ENCODE peak calls at places on chromosome 18, in five cellular contexts. One of them, this sample, is unnamed.

GRCh38 chr18:48956378-48956777 is 5.6 kb upstream of the SMAD7 start:
- DNase-seq in DMS79 treated with DMSO at 0.1 percent for 48 hours: no peak
- DNase-seq in fibroblast of mammary gland: peak; percentile 89
- DNase-seq in activated CD4-positive, alpha-beta T cell treated with anti-CD3 and anti-CD28 coated beads, Interleukin-2, amount 10 ng/mL, durations not matched to agents 7 days and 5 days: no peak
- DNase-seq in NCI-H1092 treated with DMSO at 0.1 percent for 48 hours: no peak
- DNase-seq in this sample: peak; percentile 93

GRCh38 chr18:27491772-27492171 is 306.7 kb upstream of the CHST9 start:
- DNase-seq in DMS79 treated with DMSO at 0.1 percent for 48 hours: no peak
- DNase-seq in fibroblast of mammary gland: no peak
- DNase-seq in activated CD4-positive, alpha-beta T cell treated with anti-CD3 and anti-CD28 coated beads, Interleukin-2, amount 10 ng/mL, durations not matched to agents 7 days and 5 days: no peak
- DNase-seq in NCI-H1092 treated with DMSO at 0.1 percent for 48 hours: no peak
- DNase-seq in this sample: no peak

GRCh38 chr18:48832961-48833700 is 117.6 kb downstream of the SMAD7 start:
- DNase-seq in DMS79 treated with DMSO at 0.1 percent for 48 hours: peak; percentile 47
- DNase-seq in fibroblast of mammary gland: peak; percentile 74
- DNase-seq in activated CD4-positive, alpha-beta T cell treated with anti-CD3 and anti-CD28 coated beads, Interleukin-2, amount 10 ng/mL, durations not matched to agents 7 days and 5 days: no peak
- DNase-seq in NCI-H1092 treated with DMSO at 0.1 percent for 48 hours: peak; percentile 46
- DNase-seq in this sample: no peak

GRCh38 chr18:70422061-70422965 is 133.5 kb downstream of the SOCS6 start:
- DNase-seq in DMS79 treated with DMSO at 0.1 percent for 48 hours: no peak
- DNase-seq in fibroblast of mammary gland: peak; percentile 97
- DNase-seq in activated CD4-positive, alpha-beta T cell treated with anti-CD3 and anti-CD28 coated beads, Interleukin-2, amount 10 ng/mL, durations not matched to agents 7 days and 5 days: no peak
- DNase-seq in NCI-H1092 treated with DMSO at 0.1 percent for 48 hours: peak; percentile 35
- DNase-seq in this sample: peak; percentile 98

GRCh38 chr18:35441857-35442595 is 55.7 kb downstream of the INO80C start:
- DNase-seq in DMS79 treated with DMSO at 0.1 percent for 48 hours: no peak
- DNase-seq in fibroblast of mammary gland: no peak
- DNase-seq in activated CD4-positive, alpha-beta T cell treated with anti-CD3 and anti-CD28 coated beads, Interleukin-2, amount 10 ng/mL, durations not matched to agents 7 days and 5 days: no peak
- DNase-seq in NCI-H1092 treated with DMSO at 0.1 percent for 48 hours: no peak
- DNase-seq in this sample: no peak

GRCh38 chr18:29892960-29893558 is 1149.5 kb downstream of the DSC3 start:
- DNase-seq in DMS79 treated with DMSO at 0.1 percent for 48 hours: no peak
- DNase-seq in fibroblast of mammary gland: peak; percentile 17
- DNase-seq in activated CD4-positive, alpha-beta T cell treated with anti-CD3 and anti-CD28 coated beads, Interleukin-2, amount 10 ng/mL, durations not matched to agents 7 days and 5 days: no peak
- DNase-seq in NCI-H1092 treated with DMSO at 0.1 percent for 48 hours: peak; percentile 34
- DNase-seq in this sample: peak; percentile 7

GRCh38 chr18:47283476-47283875 is 32.0 kb upstream of the SKOR2 start:
- DNase-seq in DMS79 treated with DMSO at 0.1 percent for 48 hours: no peak
- DNase-seq in fibroblast of mammary gland: peak; percentile 54
- DNase-seq in activated CD4-positive, alpha-beta T cell treated with anti-CD3 and anti-CD28 coated beads, Interleukin-2, amount 10 ng/mL, durations not matched to agents 7 days and 5 days: no peak
- DNase-seq in NCI-H1092 treated with DMSO at 0.1 percent for 48 hours: peak; percentile 13
- DNase-seq in this sample: peak; percentile 5

GRCh38 chr18:52607985-52608384 is 268.0 kb downstream of the DCC start:
- DNase-seq in DMS79 treated with DMSO at 0.1 percent for 48 hours: no peak
- DNase-seq in fibroblast of mammary gland: no peak
- DNase-seq in activated CD4-positive, alpha-beta T cell treated with anti-CD3 and anti-CD28 coated beads, Interleukin-2, amount 10 ng/mL, durations not matched to agents 7 days and 5 days: no peak
- DNase-seq in NCI-H1092 treated with DMSO at 0.1 percent for 48 hours: no peak
- DNase-seq in this sample: no peak

GRCh38 chr18:24413148-24413547 is 13.3 kb upstream of the IMPACT start:
- DNase-seq in DMS79 treated with DMSO at 0.1 percent for 48 hours: no peak
- DNase-seq in fibroblast of mammary gland: no peak
- DNase-seq in activated CD4-positive, alpha-beta T cell treated with anti-CD3 and anti-CD28 coated beads, Interleukin-2, amount 10 ng/mL, durations not matched to agents 7 days and 5 days: no peak
- DNase-seq in NCI-H1092 treated with DMSO at 0.1 percent for 48 hours: no peak
- DNase-seq in this sample: no peak

GRCh38 chr18:12026562-12026961 is 45.3 kb downstream of the IMPA2 start:
- DNase-seq in DMS79 treated with DMSO at 0.1 percent for 48 hours: peak; percentile 84
- DNase-seq in fibroblast of mammary gland: no peak
- DNase-seq in activated CD4-positive, alpha-beta T cell treated with anti-CD3 and anti-CD28 coated beads, Interleukin-2, amount 10 ng/mL, durations not matched to agents 7 days and 5 days: no peak
- DNase-seq in NCI-H1092 treated with DMSO at 0.1 percent for 48 hours: no peak
- DNase-seq in this sample: no peak

GRCh38 chr18:57094199-57094598 is 52.7 kb upstream of the BOD1L2 start:
- DNase-seq in DMS79 treated with DMSO at 0.1 percent for 48 hours: no peak
- DNase-seq in fibroblast of mammary gland: no peak
- DNase-seq in activated CD4-positive, alpha-beta T cell treated with anti-CD3 and anti-CD28 coated beads, Interleukin-2, amount 10 ng/mL, durations not matched to agents 7 days and 5 days: no peak
- DNase-seq in NCI-H1092 treated with DMSO at 0.1 percent for 48 hours: no peak
- DNase-seq in this sample: no peak

GRCh38 chr18:12943200-12943599 is 4.6 kb upstream of the SEH1L start:
- DNase-seq in DMS79 treated with DMSO at 0.1 percent for 48 hours: no peak
- DNase-seq in fibroblast of mammary gland: peak; percentile 54
- DNase-seq in activated CD4-positive, alpha-beta T cell treated with anti-CD3 and anti-CD28 coated beads, Interleukin-2, amount 10 ng/mL, durations not matched to agents 7 days and 5 days: no peak
- DNase-seq in NCI-H1092 treated with DMSO at 0.1 percent for 48 hours: no peak
- DNase-seq in this sample: no peak

GRCh38 chr18:22465859-22466602 is 48.3 kb upstream of the CTAGE1 start:
- DNase-seq in DMS79 treated with DMSO at 0.1 percent for 48 hours: no peak
- DNase-seq in fibroblast of mammary gland: peak; percentile 96
- DNase-seq in activated CD4-positive, alpha-beta T cell treated with anti-CD3 and anti-CD28 coated beads, Interleukin-2, amount 10 ng/mL, durations not matched to agents 7 days and 5 days: no peak
- DNase-seq in NCI-H1092 treated with DMSO at 0.1 percent for 48 hours: no peak
- DNase-seq in this sample: peak; percentile 91

GRCh38 chr18:11488175-11488574 is 121.2 kb upstream of the SLC35G4 start:
- DNase-seq in DMS79 treated with DMSO at 0.1 percent for 48 hours: no peak
- DNase-seq in fibroblast of mammary gland: peak; percentile 36
- DNase-seq in activated CD4-positive, alpha-beta T cell treated with anti-CD3 and anti-CD28 coated beads, Interleukin-2, amount 10 ng/mL, durations not matched to agents 7 days and 5 days: no peak
- DNase-seq in NCI-H1092 treated with DMSO at 0.1 percent for 48 hours: no peak
- DNase-seq in this sample: peak; percentile 69

GRCh38 chr18:48826806-48827205 is 124.0 kb downstream of the SMAD7 start:
- DNase-seq in DMS79 treated with DMSO at 0.1 percent for 48 hours: no peak
- DNase-seq in fibroblast of mammary gland: no peak
- DNase-seq in activated CD4-positive, alpha-beta T cell treated with anti-CD3 and anti-CD28 coated beads, Interleukin-2, amount 10 ng/mL, durations not matched to agents 7 days and 5 days: no peak
- DNase-seq in NCI-H1092 treated with DMSO at 0.1 percent for 48 hours: no peak
- DNase-seq in this sample: peak; percentile 49

GRCh38 chr18:35132284-35132910 is 91.2 kb downstream of the MAPRE2 start:
- DNase-seq in DMS79 treated with DMSO at 0.1 percent for 48 hours: no peak
- DNase-seq in fibroblast of mammary gland: no peak
- DNase-seq in activated CD4-positive, alpha-beta T cell treated with anti-CD3 and anti-CD28 coated beads, Interleukin-2, amount 10 ng/mL, durations not matched to agents 7 days and 5 days: no peak
- DNase-seq in NCI-H1092 treated with DMSO at 0.1 percent for 48 hours: no peak
- DNase-seq in this sample: no peak

GRCh38 chr18:3350566-3351527 is 88.9 kb downstream of the MYL12B start:
- DNase-seq in DMS79 treated with DMSO at 0.1 percent for 48 hours: no peak
- DNase-seq in fibroblast of mammary gland: peak; percentile 13
- DNase-seq in activated CD4-positive, alpha-beta T cell treated with anti-CD3 and anti-CD28 coated beads, Interleukin-2, amount 10 ng/mL, durations not matched to agents 7 days and 5 days: no peak
- DNase-seq in NCI-H1092 treated with DMSO at 0.1 percent for 48 hours: no peak
- DNase-seq in this sample: peak; percentile 48

GRCh38 chr18:13577091-13577697 is 149.2 kb downstream of the FAM210A start:
- DNase-seq in DMS79 treated with DMSO at 0.1 percent for 48 hours: no peak
- DNase-seq in fibroblast of mammary gland: peak; percentile 59
- DNase-seq in activated CD4-positive, alpha-beta T cell treated with anti-CD3 and anti-CD28 coated beads, Interleukin-2, amount 10 ng/mL, durations not matched to agents 7 days and 5 days: peak; percentile 50
- DNase-seq in NCI-H1092 treated with DMSO at 0.1 percent for 48 hours: no peak
- DNase-seq in this sample: no peak

GRCh38 chr18:41150316-41150715 is 804.7 kb upstream of the PIK3C3 start:
- DNase-seq in DMS79 treated with DMSO at 0.1 percent for 48 hours: peak; percentile 17
- DNase-seq in fibroblast of mammary gland: no peak
- DNase-seq in activated CD4-positive, alpha-beta T cell treated with anti-CD3 and anti-CD28 coated beads, Interleukin-2, amount 10 ng/mL, durations not matched to agents 7 days and 5 days: no peak
- DNase-seq in NCI-H1092 treated with DMSO at 0.1 percent for 48 hours: no peak
- DNase-seq in this sample: no peak

GRCh38 chr18:65607161-65607560 is 143.7 kb upstream of the CDH7 start:
- DNase-seq in DMS79 treated with DMSO at 0.1 percent for 48 hours: no peak
- DNase-seq in fibroblast of mammary gland: no peak
- DNase-seq in activated CD4-positive, alpha-beta T cell treated with anti-CD3 and anti-CD28 coated beads, Interleukin-2, amount 10 ng/mL, durations not matched to agents 7 days and 5 days: no peak
- DNase-seq in NCI-H1092 treated with DMSO at 0.1 percent for 48 hours: no peak
- DNase-seq in this sample: no peak

GRCh38 chr18:61893304-61893970 is 630 bp upstream of the RNF152 start:
- DNase-seq in DMS79 treated with DMSO at 0.1 percent for 48 hours: no peak
- DNase-seq in fibroblast of mammary gland: peak; percentile 30
- DNase-seq in activated CD4-positive, alpha-beta T cell treated with anti-CD3 and anti-CD28 coated beads, Interleukin-2, amount 10 ng/mL, durations not matched to agents 7 days and 5 days: peak; percentile 13
- DNase-seq in NCI-H1092 treated with DMSO at 0.1 percent for 48 hours: peak; percentile 73
- DNase-seq in this sample: no peak

GRCh38 chr18:939167-939566 is 34.5 kb downstream of the ADCYAP1 start:
- DNase-seq in DMS79 treated with DMSO at 0.1 percent for 48 hours: no peak
- DNase-seq in fibroblast of mammary gland: no peak
- DNase-seq in activated CD4-positive, alpha-beta T cell treated with anti-CD3 and anti-CD28 coated beads, Interleukin-2, amount 10 ng/mL, durations not matched to agents 7 days and 5 days: no peak
- DNase-seq in NCI-H1092 treated with DMSO at 0.1 percent for 48 hours: no peak
- DNase-seq in this sample: no peak

GRCh38 chr18:67199993-67200617 is 316.4 kb downstream of the DSEL start:
- DNase-seq in DMS79 treated with DMSO at 0.1 percent for 48 hours: peak; percentile 59
- DNase-seq in fibroblast of mammary gland: peak; percentile 76
- DNase-seq in activated CD4-positive, alpha-beta T cell treated with anti-CD3 and anti-CD28 coated beads, Interleukin-2, amount 10 ng/mL, durations not matched to agents 7 days and 5 days: peak; percentile 18
- DNase-seq in NCI-H1092 treated with DMSO at 0.1 percent for 48 hours: peak; percentile 87
- DNase-seq in this sample: peak; percentile 65

GRCh38 chr18:56083097-56083865 is 495.3 kb upstream of the TCF4 start:
- DNase-seq in DMS79 treated with DMSO at 0.1 percent for 48 hours: no peak
- DNase-seq in fibroblast of mammary gland: peak; percentile 68
- DNase-seq in activated CD4-positive, alpha-beta T cell treated with anti-CD3 and anti-CD28 coated beads, Interleukin-2, amount 10 ng/mL, durations not matched to agents 7 days and 5 days: no peak
- DNase-seq in NCI-H1092 treated with DMSO at 0.1 percent for 48 hours: no peak
- DNase-seq in this sample: no peak

GRCh38 chr18:51330148-51330547 is 132.7 kb upstream of the MEX3C start:
- DNase-seq in DMS79 treated with DMSO at 0.1 percent for 48 hours: no peak
- DNase-seq in fibroblast of mammary gland: no peak
- DNase-seq in activated CD4-positive, alpha-beta T cell treated with anti-CD3 and anti-CD28 coated beads, Interleukin-2, amount 10 ng/mL, durations not matched to agents 7 days and 5 days: no peak
- DNase-seq in NCI-H1092 treated with DMSO at 0.1 percent for 48 hours: no peak
- DNase-seq in this sample: no peak

GRCh38 chr18:55301196-55301540 is 286.8 kb downstream of the TCF4 start:
- DNase-seq in DMS79 treated with DMSO at 0.1 percent for 48 hours: no peak
- DNase-seq in fibroblast of mammary gland: peak; percentile 47
- DNase-seq in activated CD4-positive, alpha-beta T cell treated with anti-CD3 and anti-CD28 coated beads, Interleukin-2, amount 10 ng/mL, durations not matched to agents 7 days and 5 days: no peak
- DNase-seq in NCI-H1092 treated with DMSO at 0.1 percent for 48 hours: no peak
- DNase-seq in this sample: no peak